ENCODE peak calls at places on chromosomes 12 and 14, in eight cellular contexts. K is HL-60, B is HCT116, E is GM12891, C is prostate gland, D is suprapubic skin, U is HepG2, W is breast epithelium. Y is an unnamed sample.

GRCh38 chr14:73731111-73731510 is 16.9 kb upstream of the PNMA1 start:
- DNase-seq in K (no peak), B (no peak), E (no peak), C (peak), D (no peak), U (no peak), W (no peak), Y (no peak)

GRCh38 chr14:88790501-88791251 is 2.1 kb downstream of the EML5 start:
- DNase-seq in K (no peak), B (no peak), E (no peak), C (no peak), D (no peak), U (no peak), W (no peak), Y (no peak)

GRCh38 chr14:66401447-66402095 is 84.6 kb upstream of the CCDC196 start:
- DNase-seq in K (no peak), B (no peak), E (no peak), C (no peak), D (no peak), U (peak), W (no peak), Y (no peak)

GRCh38 chr12:124543052-124543590 is 24.3 kb downstream of the NCOR2 start:
- DNase-seq in K (peak), B (no peak), E (peak), C (no peak), D (peak), U (no peak), W (no peak), Y (no peak)

GRCh38 chr12:120961604-120962486 is 16.5 kb upstream of the HNF1A start:
- DNase-seq in K (no peak), B (no peak), E (no peak), C (peak), D (peak), U (no peak), W (no peak), Y (no peak)

GRCh38 chr14:56331815-56332214 is 213.6 kb downstream of the PELI2 start:
- DNase-seq in K (no peak), B (no peak), E (no peak), C (no peak), D (no peak), U (no peak), W (no peak), Y (no peak)

GRCh38 chr14:54786816-54787215 is 115.8 kb downstream of the GCH1 start:
- DNase-seq in K (no peak), B (no peak), E (no peak), C (no peak), D (no peak), U (no peak), W (no peak), Y (no peak)

GRCh38 chr12:80242341-80242740 is 143.0 kb downstream of the OTOGL start:
- DNase-seq in K (no peak), B (no peak), E (no peak), C (no peak), D (no peak), U (no peak), W (no peak), Y (no peak)

GRCh38 chr12:112296183-112296582 is 86.0 kb downstream of the HECTD4 start:
- DNase-seq in K (no peak), B (no peak), E (no peak), C (no peak), D (no peak), U (no peak), W (no peak), Y (no peak)

GRCh38 chr12:62800707-62801400 is 134.1 kb downstream of the PPM1H start:
- DNase-seq in K (no peak), B (no peak), E (no peak), C (no peak), D (no peak), U (no peak), W (no peak), Y (no peak)

GRCh38 chr12:108828774-108829173 is 28.6 kb downstream of the SSH1 start:
- DNase-seq in K (no peak), B (peak), E (no peak), C (no peak), D (no peak), U (no peak), W (no peak), Y (no peak)

GRCh38 chr14:92655372-92655771 is 93.1 kb downstream of the LGMN start:
- DNase-seq in K (no peak), B (no peak), E (no peak), C (no peak), D (no peak), U (no peak), W (no peak), Y (no peak)

GRCh38 chr12:46342562-46343033 is 30.0 kb downstream of the SLC38A2 start:
- DNase-seq in K (peak), B (peak), E (no peak), C (peak), D (no peak), U (peak), W (no peak), Y (no peak)

GRCh38 chr14:64549805-64550538 is at the start of gene PPP1R36:
- DNase-seq in K (peak), B (no peak), E (peak), C (no peak), D (no peak), U (no peak), W (no peak), Y (no peak)

GRCh38 chr12:75603475-75603874 is 92.1 kb upstream of the KRR1 start:
- DNase-seq in K (no peak), B (no peak), E (no peak), C (no peak), D (no peak), U (no peak), W (no peak), Y (no peak)

GRCh38 chr14:50560929-50561280 is 960 bp downstream of the ATL1 start:
- DNase-seq in K (peak), B (no peak), E (peak), C (peak), D (peak), U (no peak), W (peak), Y (peak)

GRCh38 chr14:50562841-50563240 is 2.9 kb downstream of the ATL1 start:
- DNase-seq in K (no peak), B (no peak), E (no peak), C (no peak), D (no peak), U (no peak), W (no peak), Y (no peak)

DNA sequence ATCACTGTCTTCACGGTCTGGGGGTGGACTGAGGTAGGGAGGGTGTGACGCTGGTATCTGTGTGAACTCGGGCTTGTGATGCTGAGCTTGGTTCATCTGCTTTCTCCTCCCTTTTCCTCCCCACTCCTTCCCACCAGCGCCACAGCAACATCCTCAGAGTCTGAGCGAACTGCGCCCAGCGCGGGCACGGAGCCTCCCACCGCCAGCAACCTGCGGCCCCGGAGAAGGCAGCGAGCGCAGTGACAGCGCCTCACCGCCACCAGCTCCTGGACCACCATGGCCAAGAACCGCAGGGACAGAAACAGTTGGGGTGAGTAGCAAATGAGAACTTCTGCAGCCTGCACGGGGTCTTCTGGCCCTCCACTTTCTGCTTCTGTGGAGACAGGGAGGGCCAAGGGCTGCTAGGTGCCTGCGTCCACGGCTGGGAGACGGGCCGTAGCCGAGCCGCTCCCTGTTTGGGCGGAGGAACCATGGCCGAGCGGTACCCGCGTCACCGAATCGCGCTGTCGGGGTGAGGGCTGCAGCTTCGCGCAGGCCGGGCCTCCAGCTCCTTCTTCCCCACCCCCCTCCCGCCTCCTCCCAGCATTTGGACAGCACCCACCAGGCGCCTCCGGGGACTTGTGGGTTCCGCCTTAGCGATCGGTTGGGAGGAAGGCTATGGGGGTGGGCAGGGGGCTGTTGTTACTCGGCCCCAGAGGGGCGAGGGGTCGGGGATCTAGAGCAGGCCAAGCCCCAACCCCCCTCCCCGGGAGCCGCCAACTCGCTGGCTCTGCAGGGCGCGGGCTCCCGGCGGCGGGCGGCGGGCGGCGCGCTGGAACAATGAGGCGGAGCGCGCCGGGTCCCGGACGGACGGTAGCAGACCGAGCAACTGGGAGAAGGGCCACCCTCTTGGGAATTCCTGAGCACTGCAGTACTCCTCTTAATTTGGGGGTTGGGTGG is at the start of gene ATL1:
- DNase-seq in K (peak), B (peak), E (peak), C (peak), D (peak), U (no peak), W (peak), Y (peak)
- TF ChIP-seq POLR2AphosphoS5 in K (no peak), B (no peak), E (no peak), C (peak), D (peak), U (no peak), W (no peak), Y (peak)

GRCh38 chr14:97444248-97444647 is 647.1 kb downstream of the VRK1 start:
- DNase-seq in K (no peak), B (no peak), E (no peak), C (no peak), D (no peak), U (no peak), W (no peak), Y (no peak)
- TF ChIP-seq POLR2AphosphoS5 in K (no peak), B (no peak), E (no peak), C (no peak), D (no peak), U (no peak), W (no peak), Y (no peak)

GRCh38 chr14:43621282-43621681 is 885.8 kb downstream of the FSCB start:
- DNase-seq in K (no peak), B (no peak), E (no peak), C (no peak), D (no peak), U (no peak), W (no peak), Y (no peak)

DNA sequence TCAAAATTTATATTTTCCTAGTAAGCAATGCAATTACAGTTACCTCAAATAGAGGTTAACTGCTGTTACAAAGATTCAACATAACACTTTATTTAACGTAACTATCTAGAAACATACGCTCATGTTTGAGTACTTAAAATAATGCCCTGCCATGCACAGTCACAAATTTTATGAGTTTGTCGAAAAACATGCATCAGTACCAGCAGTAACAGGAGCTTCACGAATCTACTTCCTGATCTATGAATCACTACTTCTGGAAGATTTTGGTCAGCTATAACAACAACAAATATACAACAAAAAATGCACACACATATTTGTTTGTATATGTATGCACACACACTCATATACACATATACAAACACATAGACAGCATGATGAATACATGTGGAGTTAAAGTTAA is 881.8 kb downstream of the FSCB start:
- DNase-seq in K (no peak), B (no peak), E (no peak), C (no peak), D (no peak), U (no peak), W (no peak), Y (no peak)
- TF ChIP-seq POLR2AphosphoS5 in K (no peak), B (no peak), E (no peak), C (no peak), D (no peak), U (no peak), W (no peak), Y (no peak)

DNA sequence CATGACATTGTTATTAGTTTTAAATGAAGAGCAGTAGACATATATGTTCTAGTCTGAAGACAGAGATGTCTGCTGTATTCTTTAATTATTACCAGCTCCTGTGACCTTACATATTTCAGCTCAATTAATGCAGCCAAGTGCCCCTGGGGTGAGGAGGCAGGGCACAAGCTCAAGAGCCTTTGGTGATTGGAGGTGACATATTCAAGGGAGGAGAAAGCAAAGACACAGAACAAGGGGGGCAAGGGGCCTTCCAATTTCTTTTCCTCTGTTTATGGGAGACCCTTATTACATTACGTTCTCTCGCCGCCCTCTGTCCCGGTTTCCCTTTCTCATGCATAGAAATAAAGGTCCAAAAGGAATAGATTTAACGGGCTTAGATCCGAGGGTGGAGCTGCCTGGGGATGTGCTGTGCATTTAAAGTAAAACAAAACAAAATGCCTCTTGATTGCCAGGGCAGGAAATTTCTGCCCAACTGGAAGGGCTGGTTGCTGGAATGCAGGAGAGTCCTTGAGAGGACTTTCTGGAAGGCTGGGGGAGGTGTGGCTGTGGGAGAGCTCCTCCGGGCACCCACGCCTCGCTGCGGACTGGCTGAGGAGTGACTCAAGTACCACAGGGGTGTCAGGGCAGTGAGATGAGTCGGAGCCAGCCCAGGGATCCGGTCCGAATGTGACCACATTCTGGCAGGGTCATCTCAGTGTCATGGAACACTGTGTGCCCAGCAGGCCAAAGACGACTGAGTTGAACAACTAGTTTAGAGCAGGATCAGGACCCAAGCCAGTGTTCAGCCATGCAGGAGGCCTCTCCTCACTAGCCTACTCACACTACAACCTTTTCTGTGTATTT is 32.1 kb upstream of the GSG1 start:
- DNase-seq in K (no peak), B (peak), E (no peak), C (peak), D (peak), U (no peak), W (peak), Y (no peak)
- TF ChIP-seq POLR2AphosphoS5 in K (no peak), B (peak), E (no peak), C (peak), D (peak), U (no peak), W (no peak), Y (no peak)

Y was measured in esophagus muscularis mucosa.